ENCODE peak calls at places on chromosomes 11 and 22, in six cellular contexts. One of them, this sample, is unnamed.

GRCh38 chr11:10329356-10329755 is 24.5 kb downstream of the ADM start:
- DNase-seq in fibroblast of mammary gland: no peak
- DNase-seq in amniotic epithelial cell: no peak
- DNase-seq in CD4-positive, alpha-beta T cell: no peak
- DNase-seq in GM23248: peak
- DNase-seq in frontal cortex: no peak
- DNase-seq in this sample: no peak

GRCh38 chr11:116948375-116948774 is 111.0 kb upstream of the APOA1 start:
- DNase-seq in fibroblast of mammary gland: peak
- DNase-seq in amniotic epithelial cell: peak
- DNase-seq in CD4-positive, alpha-beta T cell: no peak
- DNase-seq in GM23248: peak
- DNase-seq in frontal cortex: no peak
- DNase-seq in this sample: no peak

GRCh38 chr11:64104632-64105031 is 61.3 kb downstream of the MACROD1 start:
- DNase-seq in fibroblast of mammary gland: no peak
- DNase-seq in amniotic epithelial cell: no peak
- DNase-seq in CD4-positive, alpha-beta T cell: no peak
- DNase-seq in GM23248: no peak
- DNase-seq in frontal cortex: no peak
- DNase-seq in this sample: no peak

GRCh38 chr11:88188251-88189030 is 13.2 kb upstream of the RAB38 start:
- DNase-seq in fibroblast of mammary gland: no peak
- DNase-seq in amniotic epithelial cell: peak
- DNase-seq in CD4-positive, alpha-beta T cell: no peak
- DNase-seq in GM23248: no peak
- DNase-seq in frontal cortex: no peak
- DNase-seq in this sample: no peak

GRCh38 chr11:69300124-69301032 is 6.4 kb downstream of the MYEOV start:
- DNase-seq in fibroblast of mammary gland: peak
- DNase-seq in amniotic epithelial cell: no peak
- DNase-seq in CD4-positive, alpha-beta T cell: no peak
- DNase-seq in GM23248: peak
- DNase-seq in frontal cortex: no peak
- DNase-seq in this sample: no peak

GRCh38 chr11:112967082-112967481 is 5.9 kb downstream of the NCAM1 start:
- DNase-seq in fibroblast of mammary gland: no peak
- DNase-seq in amniotic epithelial cell: peak
- DNase-seq in CD4-positive, alpha-beta T cell: no peak
- DNase-seq in GM23248: no peak
- DNase-seq in frontal cortex: no peak
- DNase-seq in this sample: no peak

GRCh38 chr11:5351208-5351607 is at the start of gene OR51B6:
- DNase-seq in fibroblast of mammary gland: no peak
- DNase-seq in amniotic epithelial cell: no peak
- DNase-seq in CD4-positive, alpha-beta T cell: no peak
- DNase-seq in GM23248: no peak
- DNase-seq in frontal cortex: no peak
- DNase-seq in this sample: no peak

GRCh38 chr11:65487467-65488272 is 11.2 kb upstream of the MALAT1 start:
- DNase-seq in fibroblast of mammary gland: peak
- DNase-seq in amniotic epithelial cell: peak
- DNase-seq in CD4-positive, alpha-beta T cell: no peak
- DNase-seq in GM23248: peak
- DNase-seq in frontal cortex: peak
- DNase-seq in this sample: no peak

GRCh38 chr22:22342697-22343602 is 98.4 kb downstream of the VPREB1 start:
- DNase-seq in fibroblast of mammary gland: peak
- DNase-seq in amniotic epithelial cell: peak
- DNase-seq in CD4-positive, alpha-beta T cell: peak
- DNase-seq in GM23248: peak
- DNase-seq in frontal cortex: no peak
- DNase-seq in this sample: peak

GRCh38 chr22:19576460-19577421 is 52.5 kb upstream of the CLDN5 start:
- DNase-seq in fibroblast of mammary gland: peak
- DNase-seq in amniotic epithelial cell: peak
- DNase-seq in CD4-positive, alpha-beta T cell: peak
- DNase-seq in GM23248: peak
- DNase-seq in frontal cortex: no peak
- DNase-seq in this sample: peak

GRCh38 chr22:21025266-21025665 is 7.1 kb downstream of the SLC7A4 start:
- DNase-seq in fibroblast of mammary gland: no peak
- DNase-seq in amniotic epithelial cell: no peak
- DNase-seq in CD4-positive, alpha-beta T cell: no peak
- DNase-seq in GM23248: no peak
- DNase-seq in frontal cortex: no peak
- DNase-seq in this sample: no peak

GRCh38 chr22:38844661-38845367 is 986 bp upstream of the NPTXR start:
- DNase-seq in fibroblast of mammary gland: no peak
- DNase-seq in amniotic epithelial cell: peak
- DNase-seq in CD4-positive, alpha-beta T cell: no peak
- DNase-seq in GM23248: no peak
- DNase-seq in frontal cortex: no peak
- DNase-seq in this sample: no peak

GRCh38 chr11:45928535-45929215 is 6.2 kb downstream of the LARGE2 start:
- DNase-seq in fibroblast of mammary gland: no peak
- DNase-seq in amniotic epithelial cell: no peak
- DNase-seq in CD4-positive, alpha-beta T cell: no peak
- DNase-seq in GM23248: no peak
- DNase-seq in frontal cortex: no peak
- DNase-seq in this sample: no peak

GRCh38 chr11:126311464-126312291 is 7.8 kb downstream of the DCPS start:
- DNase-seq in fibroblast of mammary gland: no peak
- DNase-seq in amniotic epithelial cell: peak
- DNase-seq in CD4-positive, alpha-beta T cell: no peak
- DNase-seq in GM23248: no peak
- DNase-seq in frontal cortex: no peak
- DNase-seq in this sample: no peak